ENCODE peak calls at places on chromosomes 4 and X, in eight cellular contexts. One of them, this sample, is unnamed.

GRCh38 chrX:1464282-1465131 is 11.8 kb upstream of the ASMTL start:
- DNase-seq in AG04450: no peak
- DNase-seq in neural progenitor cell: no peak
- DNase-seq in testis: peak; percentile 11
- DNase-seq in fibroblast of the aortic adventitia: no peak
- DNase-seq in ovary: no peak
- DNase-seq in kidney epithelial cell: no peak
- DNase-seq in lower leg skin: peak; percentile 81
- DNase-seq in this sample: peak; percentile 65

GRCh38 chrX:24668111-24668510 is 21.0 kb upstream of the PCYT1B start:
- DNase-seq in lower leg skin: no peak
- DNase-seq in fibroblast of the aortic adventitia: peak; percentile 10
- DNase-seq in testis: peak; percentile 55
- DNase-seq in kidney epithelial cell: no peak
- DNase-seq in AG04450: no peak
- DNase-seq in neural progenitor cell: no peak
- DNase-seq in ovary: no peak
- DNase-seq in this sample: no peak

GRCh38 chr4:132592340-132592739 is 556.8 kb upstream of the PCDH10 start:
- DNase-seq in testis: no peak
- DNase-seq in kidney epithelial cell: no peak
- DNase-seq in lower leg skin: no peak
- DNase-seq in ovary: no peak
- DNase-seq in AG04450: no peak
- DNase-seq in fibroblast of the aortic adventitia: no peak
- DNase-seq in neural progenitor cell: no peak
- DNase-seq in this sample: no peak

GRCh38 chrX:20571611-20572010 is 304.9 kb upstream of the RPS6KA3 start:
- DNase-seq in lower leg skin: no peak
- DNase-seq in testis: no peak
- DNase-seq in AG04450: no peak
- DNase-seq in fibroblast of the aortic adventitia: peak; percentile 20
- DNase-seq in ovary: no peak
- DNase-seq in neural progenitor cell: peak; percentile 13
- DNase-seq in kidney epithelial cell: no peak
- DNase-seq in this sample: no peak

GRCh38 chr4:10079256-10079655 is 37.3 kb downstream of the WDR1 start:
- DNase-seq in neural progenitor cell: no peak
- DNase-seq in fibroblast of the aortic adventitia: no peak
- DNase-seq in lower leg skin: peak; percentile 81
- DNase-seq in testis: no peak
- DNase-seq in ovary: no peak
- DNase-seq in AG04450: no peak
- DNase-seq in kidney epithelial cell: no peak
- DNase-seq in this sample: peak; percentile 59

GRCh38 chrX:108139303-108139702 is 47.7 kb downstream of the ATG4A start:
- DNase-seq in kidney epithelial cell: no peak
- DNase-seq in lower leg skin: no peak
- DNase-seq in AG04450: no peak
- DNase-seq in neural progenitor cell: no peak
- DNase-seq in testis: no peak
- DNase-seq in ovary: no peak
- DNase-seq in fibroblast of the aortic adventitia: no peak
- DNase-seq in this sample: no peak

GRCh38 chr4:8737601-8738279 is 133.9 kb downstream of the HMX1 start:
- DNase-seq in lower leg skin: no peak
- DNase-seq in neural progenitor cell: no peak
- DNase-seq in fibroblast of the aortic adventitia: no peak
- DNase-seq in ovary: no peak
- DNase-seq in kidney epithelial cell: no peak
- DNase-seq in AG04450: no peak
- DNase-seq in testis: no peak
- DNase-seq in this sample: no peak

GRCh38 chr4:184368290-184368689 is 106.1 kb downstream of the IRF2 start:
- DNase-seq in ovary: no peak
- DNase-seq in testis: no peak
- DNase-seq in AG04450: no peak
- DNase-seq in fibroblast of the aortic adventitia: no peak
- DNase-seq in neural progenitor cell: no peak
- DNase-seq in kidney epithelial cell: no peak
- DNase-seq in lower leg skin: no peak
- DNase-seq in this sample: no peak

GRCh38 chrX:11558972-11559371 is 106.7 kb downstream of the ARHGAP6 start:
- DNase-seq in testis: no peak
- DNase-seq in lower leg skin: no peak
- DNase-seq in AG04450: no peak
- DNase-seq in neural progenitor cell: peak; percentile 15
- DNase-seq in fibroblast of the aortic adventitia: no peak
- DNase-seq in kidney epithelial cell: no peak
- DNase-seq in ovary: no peak
- DNase-seq in this sample: no peak

GRCh38 chr4:69120869-69121268 is 24.6 kb downstream of the UGT2B7 start:
- DNase-seq in testis: no peak
- DNase-seq in fibroblast of the aortic adventitia: no peak
- DNase-seq in ovary: no peak
- DNase-seq in lower leg skin: no peak
- DNase-seq in kidney epithelial cell: no peak
- DNase-seq in neural progenitor cell: no peak
- DNase-seq in AG04450: no peak
- DNase-seq in this sample: no peak

GRCh38 chrX:65985922-65986588 is 53.8 kb downstream of the VSIG4 start:
- DNase-seq in AG04450: peak; percentile 3
- DNase-seq in testis: peak; percentile 13
- DNase-seq in kidney epithelial cell: no peak
- DNase-seq in fibroblast of the aortic adventitia: peak; percentile 68
- DNase-seq in lower leg skin: no peak
- DNase-seq in neural progenitor cell: peak; percentile 78
- DNase-seq in ovary: no peak
- DNase-seq in this sample: no peak

GRCh38 chr4:4918067-4918466 is 58.6 kb downstream of the MSX1 start:
- DNase-seq in kidney epithelial cell: no peak
- DNase-seq in neural progenitor cell: no peak
- DNase-seq in lower leg skin: no peak
- DNase-seq in ovary: no peak
- DNase-seq in AG04450: no peak
- DNase-seq in testis: no peak
- DNase-seq in fibroblast of the aortic adventitia: no peak
- DNase-seq in this sample: no peak

GRCh38 chr4:105707783-105708182 is 706 bp downstream of the INTS12 start:
- DNase-seq in ovary: no peak
- DNase-seq in neural progenitor cell: no peak
- DNase-seq in kidney epithelial cell: no peak
- DNase-seq in lower leg skin: no peak
- DNase-seq in fibroblast of the aortic adventitia: no peak
- DNase-seq in AG04450: no peak
- DNase-seq in testis: no peak
- DNase-seq in this sample: no peak

GRCh38 chr4:113531572-113531971 is 230.0 kb downstream of the CAMK2D start:
- DNase-seq in kidney epithelial cell: no peak
- DNase-seq in ovary: no peak
- DNase-seq in AG04450: no peak
- DNase-seq in testis: no peak
- DNase-seq in lower leg skin: no peak
- DNase-seq in fibroblast of the aortic adventitia: no peak
- DNase-seq in neural progenitor cell: no peak
- DNase-seq in this sample: no peak

GRCh38 chr4:76738081-76738931 is 159.6 kb downstream of the SOWAHB start:
- DNase-seq in fibroblast of the aortic adventitia: peak; percentile 87
- DNase-seq in ovary: peak; percentile 41
- DNase-seq in lower leg skin: no peak
- DNase-seq in AG04450: peak; percentile 87
- DNase-seq in kidney epithelial cell: no peak
- DNase-seq in neural progenitor cell: no peak
- DNase-seq in testis: no peak
- DNase-seq in this sample: no peak

GRCh38 chrX:71911023-71911730 is 532 bp downstream of the NHSL2 start:
- DNase-seq in testis: peak; percentile 25
- DNase-seq in neural progenitor cell: peak; percentile 83
- DNase-seq in AG04450: no peak
- DNase-seq in kidney epithelial cell: no peak
- DNase-seq in ovary: peak; percentile 38
- DNase-seq in fibroblast of the aortic adventitia: no peak
- DNase-seq in lower leg skin: no peak
- DNase-seq in this sample: no peak

GRCh38 chrX:44344194-44344593 is 722 bp upstream of the EFHC2 start:
- DNase-seq in testis: peak; percentile 14
- DNase-seq in lower leg skin: no peak
- DNase-seq in neural progenitor cell: no peak
- DNase-seq in fibroblast of the aortic adventitia: no peak
- DNase-seq in ovary: peak; percentile 41
- DNase-seq in AG04450: no peak
- DNase-seq in kidney epithelial cell: no peak
- DNase-seq in this sample: no peak

GRCh38 chr4:48031802-48032525 is 15.4 kb downstream of the NIPAL1 start:
- DNase-seq in kidney epithelial cell: no peak
- DNase-seq in fibroblast of the aortic adventitia: peak; percentile 97
- DNase-seq in neural progenitor cell: no peak
- DNase-seq in lower leg skin: no peak
- DNase-seq in ovary: no peak
- DNase-seq in testis: no peak
- DNase-seq in AG04450: no peak
- DNase-seq in this sample: no peak

GRCh38 chrX:155899366-155899765 is 18.2 kb downstream of the VAMP7 start:
- DNase-seq in lower leg skin: no peak
- DNase-seq in ovary: no peak
- DNase-seq in AG04450: no peak
- DNase-seq in kidney epithelial cell: no peak
- DNase-seq in fibroblast of the aortic adventitia: no peak
- DNase-seq in testis: no peak
- DNase-seq in neural progenitor cell: no peak
- DNase-seq in this sample: no peak

GRCh38 chrX:155896512-155896911 is 15.4 kb downstream of the VAMP7 start:
- DNase-seq in AG04450: no peak
- DNase-seq in testis: no peak
- DNase-seq in neural progenitor cell: no peak
- DNase-seq in lower leg skin: no peak
- DNase-seq in ovary: no peak
- DNase-seq in kidney epithelial cell: no peak
- DNase-seq in fibroblast of the aortic adventitia: no peak
- DNase-seq in this sample: no peak

GRCh38 chrX:155900765-155901164 is 19.6 kb downstream of the VAMP7 start:
- DNase-seq in lower leg skin: no peak
- DNase-seq in fibroblast of the aortic adventitia: no peak
- DNase-seq in neural progenitor cell: no peak
- DNase-seq in kidney epithelial cell: no peak
- DNase-seq in AG04450: no peak
- DNase-seq in testis: no peak
- DNase-seq in ovary: no peak
- DNase-seq in this sample: no peak
- H3K4me3 ChIP-seq in lower leg skin: no peak overlapping the region
- H3K4me3 ChIP-seq in fibroblast of the aortic adventitia: no peak overlapping the region
- H3K4me3 ChIP-seq in neural progenitor cell: no peak overlapping the region
- H3K4me3 ChIP-seq in kidney epithelial cell: no peak overlapping the region
- H3K4me3 ChIP-seq in AG04450: no peak overlapping the region
- H3K4me3 ChIP-seq in testis: no peak overlapping the region
- H3K4me3 ChIP-seq in ovary: no peak overlapping the region
- H3K4me3 ChIP-seq in this sample: no peak overlapping the region

GRCh38 chr4:138975225-138975624 is 40.4 kb upstream of the NOCT start:
- DNase-seq in testis: no peak
- DNase-seq in kidney epithelial cell: no peak
- DNase-seq in lower leg skin: no peak
- DNase-seq in ovary: no peak
- DNase-seq in fibroblast of the aortic adventitia: no peak
- DNase-seq in AG04450: no peak
- DNase-seq in neural progenitor cell: no peak
- DNase-seq in this sample: no peak
- TF ChIP-seq CTCF in testis: no peak
- TF ChIP-seq CTCF in kidney epithelial cell: no peak
- TF ChIP-seq CTCF in lower leg skin: no peak
- TF ChIP-seq CTCF in ovary: no peak
- TF ChIP-seq CTCF in fibroblast of the aortic adventitia: no peak
- TF ChIP-seq CTCF in AG04450: no peak
- TF ChIP-seq CTCF in neural progenitor cell: no peak
- TF ChIP-seq CTCF in this sample: no peak

DNA sequence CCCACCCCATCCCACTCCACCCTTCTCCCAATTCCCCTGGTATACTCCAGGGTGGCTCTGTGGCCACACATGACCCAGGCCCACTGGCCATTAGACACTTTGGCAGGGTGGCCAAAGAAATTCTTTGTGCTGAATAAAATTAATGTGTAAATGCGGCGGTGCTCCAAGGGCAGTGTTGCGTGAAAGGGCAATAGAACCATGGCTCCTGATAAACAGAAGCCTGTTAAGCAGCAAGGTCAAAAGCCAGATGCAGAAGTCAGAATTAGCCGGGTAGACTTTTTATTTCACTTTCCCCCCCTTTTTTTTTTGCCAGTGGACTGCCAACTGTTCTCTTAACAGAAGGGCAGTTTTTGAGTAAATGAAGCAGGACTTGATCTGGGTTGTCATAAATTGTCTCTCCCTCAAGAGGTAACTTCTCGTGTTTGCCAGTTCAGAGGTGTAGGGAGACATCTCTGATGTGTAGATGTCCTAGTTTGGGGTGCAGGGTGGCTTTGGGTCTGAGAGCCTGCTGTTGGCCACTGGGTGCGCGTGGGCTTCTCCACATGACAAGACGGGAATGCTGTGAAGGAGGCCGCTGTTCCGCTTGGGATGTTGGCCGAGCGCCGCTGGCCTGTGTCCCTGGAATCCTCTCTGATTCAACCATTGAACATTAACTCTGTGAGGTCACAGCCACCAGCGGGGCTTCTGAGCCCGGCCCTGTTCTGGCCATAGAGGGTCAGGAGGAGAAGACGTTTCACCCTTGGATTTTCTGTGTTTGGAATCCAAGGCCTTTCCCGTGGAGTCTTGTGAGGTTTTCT is 139.5 kb downstream of the TBL1X start:
- DNase-seq in ovary: peak; percentile 75
- DNase-seq in kidney epithelial cell: peak; percentile 47
- DNase-seq in fibroblast of the aortic adventitia: peak; percentile 74
- DNase-seq in neural progenitor cell: no peak
- DNase-seq in testis: peak; percentile 65
- DNase-seq in AG04450: no peak
- DNase-seq in lower leg skin: peak; percentile 86
- DNase-seq in this sample: no peak
- H3K4me3 ChIP-seq in ovary: no peak overlapping the region
- H3K4me3 ChIP-seq in kidney epithelial cell: no peak overlapping the region
- H3K4me3 ChIP-seq in fibroblast of the aortic adventitia: no peak overlapping the region
- H3K4me3 ChIP-seq in neural progenitor cell: no peak overlapping the region
- H3K4me3 ChIP-seq in testis: no peak overlapping the region
- H3K4me3 ChIP-seq in AG04450: no peak overlapping the region
- H3K4me3 ChIP-seq in lower leg skin: no peak overlapping the region
- H3K4me3 ChIP-seq in this sample: peak overlapping the region; percentile 26

DNA sequence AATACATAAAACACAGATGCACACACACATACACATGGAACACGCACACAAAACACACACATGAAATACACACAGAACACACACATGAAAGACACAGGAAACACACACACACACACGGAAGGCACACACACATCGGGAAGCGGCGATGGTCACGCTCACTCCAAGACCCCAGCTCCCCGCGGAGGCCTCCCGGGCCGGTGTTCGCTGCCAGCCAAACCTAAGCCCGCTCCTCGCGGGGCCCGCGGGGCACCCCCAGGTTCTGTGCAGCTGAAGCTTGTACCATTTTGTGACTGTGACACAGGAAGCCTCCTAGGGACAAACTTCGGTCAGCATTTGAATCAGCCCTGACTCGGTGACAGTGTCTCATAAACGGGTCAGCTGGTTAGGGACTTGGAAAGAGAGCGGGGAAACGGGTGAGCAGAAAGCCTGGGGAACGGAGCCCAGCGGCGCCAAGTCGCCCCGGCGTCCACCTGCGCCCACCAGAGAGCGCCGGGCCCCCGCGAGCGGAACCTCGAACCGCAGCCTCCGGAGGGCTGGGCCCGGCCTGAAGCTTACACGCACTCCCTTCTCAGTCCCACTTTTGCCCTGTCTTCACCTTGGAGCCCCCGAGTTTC is 32.2 kb downstream of the F11 start:
- DNase-seq in testis: no peak
- DNase-seq in fibroblast of the aortic adventitia: no peak
- DNase-seq in AG04450: no peak
- DNase-seq in lower leg skin: no peak
- DNase-seq in kidney epithelial cell: no peak
- DNase-seq in neural progenitor cell: peak; percentile 49
- DNase-seq in ovary: no peak
- DNase-seq in this sample: no peak
- TF ChIP-seq CTCF in testis: no peak
- TF ChIP-seq CTCF in fibroblast of the aortic adventitia: no peak
- TF ChIP-seq CTCF in AG04450: no peak
- TF ChIP-seq CTCF in lower leg skin: no peak
- TF ChIP-seq CTCF in kidney epithelial cell: no peak
- TF ChIP-seq CTCF in neural progenitor cell: peak; percentile 38
- TF ChIP-seq CTCF in ovary: no peak
- TF ChIP-seq CTCF in this sample: no peak

This sample was measured in coronary artery.